ENCODE peak calls at places on chromosomes 16 and 17, in nine cellular contexts. Y is GM23248; H is AG04450; G is left ventricle myocardium inferior; V is CD4-positive, alpha-beta T cell; U is CD8-positive, alpha-beta T cell; C is pancreas; E is right atrium auricular region; S is heart right ventricle. M is an unnamed sample.

GRCh38 chr16:4679156-4679853 is 14.1 kb upstream of the NUDT16L1 start:
- DNase-seq in H (no peak), E (no peak), S (peak; percentile 59), Y (no peak), G (peak; percentile 49), V (no peak), U (peak; percentile 17), C (no peak), M (no peak)

GRCh38 chr17:81859906-81860755 is at the start of gene P4HB:
- DNase-seq in S (peak; percentile 98), G (no peak), E (peak; percentile 100), V (no peak), C (peak; percentile 35), U (no peak), H (no peak), Y (peak; percentile 48), M (no peak)

GRCh38 chr16:50372611-50373344 is 4.0 kb upstream of the BRD7 start:
- DNase-seq in E (no peak), V (no peak), G (peak; percentile 53), U (no peak), C (peak; percentile 25), S (peak; percentile 64), Y (peak; percentile 69), H (no peak), M (no peak)

GRCh38 chr16:48434653-48435318 is 49.6 kb upstream of the SIAH1 start:
- DNase-seq in H (no peak), C (no peak), S (no peak), Y (peak; percentile 34), E (no peak), G (no peak), U (no peak), V (no peak), M (no peak)

GRCh38 chr17:45985447-45985846 is 13.6 kb upstream of the STH start:
- DNase-seq in V (no peak), S (no peak), H (no peak), E (no peak), G (no peak), U (no peak), C (no peak), Y (no peak), M (no peak)

GRCh38 chr16:86874141-86874540 is 295.8 kb downstream of the FOXL1 start:
- DNase-seq in G (no peak), Y (peak; percentile 41), S (no peak), U (no peak), V (no peak), H (no peak), E (no peak), C (no peak), M (no peak)

GRCh38 chr17:31512796-31513195 is 121.3 kb downstream of the RAB11FIP4 start:
- DNase-seq in G (no peak), V (no peak), C (no peak), S (no peak), H (no peak), Y (no peak), E (no peak), U (no peak), M (no peak)

GRCh38 chr17:72125226-72125651 is 4.4 kb downstream of the SOX9 start:
- DNase-seq in C (no peak), V (no peak), E (no peak), H (no peak), U (no peak), S (no peak), G (no peak), Y (no peak), M (no peak)

GRCh38 chr17:65047939-65048338 is 8.6 kb downstream of the GNA13 start:
- DNase-seq in U (no peak), G (no peak), C (no peak), S (no peak), H (no peak), E (no peak), V (no peak), Y (no peak), M (no peak)

DNA sequence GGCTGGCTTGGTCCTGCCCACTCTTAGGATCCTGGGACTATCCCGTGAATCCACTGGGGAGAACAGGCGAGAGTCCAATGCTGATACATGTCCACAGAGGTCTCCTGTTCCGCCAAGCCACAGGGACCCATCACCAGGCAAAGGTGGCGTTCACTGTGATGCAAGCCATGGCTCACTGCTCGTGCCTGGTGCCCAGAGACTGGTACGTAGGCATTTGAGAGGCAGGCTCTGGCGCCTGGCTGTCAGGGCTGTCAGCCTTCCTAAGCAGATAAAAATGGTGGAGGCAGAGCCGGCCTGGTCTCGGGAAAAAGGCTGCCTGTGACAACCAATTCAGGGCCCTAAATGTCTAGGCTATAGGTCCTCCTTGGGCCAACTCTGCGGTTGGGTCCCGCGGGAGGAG is 2329.0 kb downstream of the TP53TG3F start:
- DNase-seq in Y (no peak), C (no peak), U (no peak), G (no peak), V (no peak), E (no peak), H (no peak), S (no peak), M (no peak)
- H3K9me3 ChIP-seq in Y (no peaks in the 10 kb centered on the region), C (peaks cover 5% of the 10 kb centered on the region), U (no peaks in the 10 kb centered on the region), G (peaks cover 14% of the 10 kb centered on the region), V (peaks cover 46% of the 10 kb centered on the region), E (peaks cover 4% of the 10 kb centered on the region), H (peaks cover 68% of the 10 kb centered on the region), S (peaks cover 20% of the 10 kb centered on the region), M (no peaks in the 10 kb centered on the region)

DNA sequence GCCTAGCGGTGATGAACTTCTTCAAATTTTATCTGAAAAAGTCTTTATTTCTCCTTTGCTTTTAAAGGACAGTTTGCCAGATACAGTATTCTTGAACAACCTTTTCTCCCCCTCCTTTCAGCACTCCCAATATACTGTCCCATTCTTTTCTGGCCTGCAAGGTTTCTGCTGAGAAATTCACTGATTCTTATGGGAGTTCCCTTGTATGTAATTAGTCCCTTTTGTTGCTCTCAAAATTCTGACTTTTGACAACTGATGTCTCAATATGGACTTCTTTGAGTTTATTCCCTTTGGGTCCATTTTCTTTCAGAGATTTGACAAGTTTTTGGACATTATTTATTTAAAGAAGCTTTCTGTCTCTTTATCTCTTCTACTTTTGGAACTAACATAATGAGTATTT is 39.4 kb downstream of the SDR42E1 start:
- DNase-seq in G (no peak), H (no peak), Y (no peak), E (no peak), S (no peak), V (no peak), C (no peak), U (no peak), M (no peak)
- H3K9me3 ChIP-seq in G (peaks cover 80% of the 10 kb centered on the region), H (peaks cover 4% of the 10 kb centered on the region), Y (peaks cover 6% of the 10 kb centered on the region), E (peaks cover 36% of the 10 kb centered on the region), S (peaks cover 56% of the 10 kb centered on the region), V (peaks cover 22% of the 10 kb centered on the region), C (no peaks in the 10 kb centered on the region), U (no peaks in the 10 kb centered on the region), M (no peaks in the 10 kb centered on the region)

DNA sequence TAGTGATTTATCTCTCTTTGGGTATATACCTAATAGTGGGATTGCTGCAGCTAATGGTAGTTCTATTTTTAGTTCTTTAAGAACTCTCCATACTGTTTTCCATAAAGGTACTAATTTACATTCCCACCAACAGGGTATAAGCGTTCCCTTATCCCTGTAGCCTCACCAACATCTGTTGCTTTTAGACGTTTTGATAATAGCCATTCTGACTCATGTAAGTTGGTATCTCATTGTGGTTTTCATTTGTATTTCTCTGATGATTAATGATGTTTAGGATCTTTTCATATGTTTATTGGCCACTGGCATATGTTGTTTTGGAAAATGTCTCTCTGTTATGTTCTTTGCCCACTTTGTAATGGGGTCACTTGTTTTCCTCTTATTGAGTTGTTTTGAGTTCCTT is 88.5 kb upstream of the ZNF267 start:
- DNase-seq in V (no peak), C (no peak), E (no peak), Y (no peak), S (no peak), G (no peak), H (no peak), U (no peak), M (no peak)
- H3K9me3 ChIP-seq in V (peaks cover 60% of the 10 kb centered on the region), C (no peaks in the 10 kb centered on the region), E (peaks cover 79% of the 10 kb centered on the region), Y (no peaks in the 10 kb centered on the region), S (peaks cover 99% of the 10 kb centered on the region), G (peaks cover 99% of the 10 kb centered on the region), H (peaks cover 10% of the 10 kb centered on the region), U (peaks cover 12% of the 10 kb centered on the region), M (peaks cover 3% of the 10 kb centered on the region)

DNA sequence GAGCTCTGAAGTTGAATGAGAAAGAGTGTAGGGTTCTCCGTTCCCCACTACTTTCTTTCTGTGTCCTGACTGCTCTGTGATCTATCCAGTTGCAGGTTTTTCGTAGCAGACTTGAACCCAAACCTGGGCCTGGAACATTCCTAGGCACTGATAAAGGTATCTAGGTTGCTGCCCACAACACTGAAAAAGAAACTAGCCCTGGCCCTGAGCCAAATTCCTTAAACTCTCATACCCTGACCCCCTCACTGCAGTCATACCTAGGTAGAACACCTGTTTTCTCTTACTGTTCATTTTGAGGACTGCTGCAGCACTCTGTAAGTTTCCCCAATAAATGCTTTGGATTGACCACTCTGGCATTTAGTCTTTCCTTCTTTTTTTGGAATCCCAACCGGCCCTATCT is 5.4 kb downstream of the HYDIN start:
- DNase-seq in Y (no peak), E (no peak), V (no peak), C (no peak), H (no peak), G (no peak), U (no peak), S (no peak), M (no peak)
- H3K9me3 ChIP-seq in Y (no peaks in the 10 kb centered on the region), E (peaks cover 48% of the 10 kb centered on the region), V (peaks cover 37% of the 10 kb centered on the region), C (no peaks in the 10 kb centered on the region), H (no peaks in the 10 kb centered on the region), G (peaks cover 79% of the 10 kb centered on the region), U (peaks cover 4% of the 10 kb centered on the region), S (peaks cover 45% of the 10 kb centered on the region), M (no peaks in the 10 kb centered on the region)

GRCh38 chr16:63057342-63057741 is 1021.1 kb upstream of the CDH8 start:
- DNase-seq in V (no peak), G (no peak), H (no peak), U (no peak), S (no peak), C (no peak), Y (no peak), E (no peak), M (no peak)
- H3K9me3 ChIP-seq in V (peaks cover 8% of the 10 kb centered on the region), G (no peaks in the 10 kb centered on the region), H (peaks cover 8% of the 10 kb centered on the region), U (no peaks in the 10 kb centered on the region), S (no peaks in the 10 kb centered on the region), C (no peaks in the 10 kb centered on the region), Y (no peaks in the 10 kb centered on the region), E (no peaks in the 10 kb centered on the region), M (no peaks in the 10 kb centered on the region)